ENCODE peak calls at places on chromosomes 5 and 9, in six cellular contexts. One of them, this sample, is unnamed.

GRCh38 chr9:135732569-135733257 is 30.7 kb downstream of the KCNT1 start:
- DNase-seq in HTR-8/SVneo: no peak
- DNase-seq in AG08395: no peak
- DNase-seq in activated T-cell treated with anti-CD3 and anti-CD28 coated beads, Interleukin-2, amount 50 U/mL, for 72 hours: no peak
- DNase-seq in Peyer's patch: no peak
- DNase-seq in ACHN: no peak
- DNase-seq in this sample: no peak

GRCh38 chr5:33195431-33196128 is 245.2 kb upstream of the TARS1 start:
- DNase-seq in ACHN: no peak
- DNase-seq in activated T-cell treated with anti-CD3 and anti-CD28 coated beads, Interleukin-2, amount 50 U/mL, for 72 hours: no peak
- DNase-seq in AG08395: peak
- DNase-seq in Peyer's patch: no peak
- DNase-seq in HTR-8/SVneo: no peak
- DNase-seq in this sample: no peak

GRCh38 chr5:54309237-54309636 is 1.1 kb downstream of the ARL15 start:
- DNase-seq in Peyer's patch: no peak
- DNase-seq in HTR-8/SVneo: no peak
- DNase-seq in AG08395: no peak
- DNase-seq in ACHN: peak
- DNase-seq in activated T-cell treated with anti-CD3 and anti-CD28 coated beads, Interleukin-2, amount 50 U/mL, for 72 hours: no peak
- DNase-seq in this sample: peak

GRCh38 chr5:111810087-111810486 is 53.1 kb upstream of the NREP start:
- DNase-seq in HTR-8/SVneo: no peak
- DNase-seq in Peyer's patch: no peak
- DNase-seq in ACHN: peak
- DNase-seq in AG08395: no peak
- DNase-seq in activated T-cell treated with anti-CD3 and anti-CD28 coated beads, Interleukin-2, amount 50 U/mL, for 72 hours: no peak
- DNase-seq in this sample: no peak

GRCh38 chr5:1190915-1191314 is 10.5 kb upstream of the SLC6A19 start:
- DNase-seq in activated T-cell treated with anti-CD3 and anti-CD28 coated beads, Interleukin-2, amount 50 U/mL, for 72 hours: no peak
- DNase-seq in Peyer's patch: no peak
- DNase-seq in HTR-8/SVneo: no peak
- DNase-seq in ACHN: no peak
- DNase-seq in AG08395: no peak
- DNase-seq in this sample: no peak

GRCh38 chr5:72166070-72166979 is 59.0 kb downstream of the MAP1B start:
- DNase-seq in ACHN: no peak
- DNase-seq in Peyer's patch: no peak
- DNase-seq in HTR-8/SVneo: no peak
- DNase-seq in activated T-cell treated with anti-CD3 and anti-CD28 coated beads, Interleukin-2, amount 50 U/mL, for 72 hours: no peak
- DNase-seq in AG08395: peak
- DNase-seq in this sample: peak

GRCh38 chr9:125959980-125960619 is 212.9 kb downstream of the PBX3 start:
- DNase-seq in ACHN: no peak
- DNase-seq in Peyer's patch: no peak
- DNase-seq in AG08395: no peak
- DNase-seq in activated T-cell treated with anti-CD3 and anti-CD28 coated beads, Interleukin-2, amount 50 U/mL, for 72 hours: no peak
- DNase-seq in HTR-8/SVneo: no peak
- DNase-seq in this sample: no peak

GRCh38 chr5:42842860-42843641 is 31.4 kb upstream of the SELENOP start:
- DNase-seq in ACHN: no peak
- DNase-seq in HTR-8/SVneo: no peak
- DNase-seq in AG08395: no peak
- DNase-seq in activated T-cell treated with anti-CD3 and anti-CD28 coated beads, Interleukin-2, amount 50 U/mL, for 72 hours: no peak
- DNase-seq in Peyer's patch: no peak
- DNase-seq in this sample: no peak

GRCh38 chr5:96432245-96433065 is 593 bp downstream of the PCSK1 start:
- DNase-seq in Peyer's patch: no peak
- DNase-seq in ACHN: no peak
- DNase-seq in activated T-cell treated with anti-CD3 and anti-CD28 coated beads, Interleukin-2, amount 50 U/mL, for 72 hours: no peak
- DNase-seq in HTR-8/SVneo: no peak
- DNase-seq in AG08395: no peak
- DNase-seq in this sample: peak

GRCh38 chr5:75368391-75368790 is 31.4 kb downstream of the HMGCR start:
- DNase-seq in ACHN: no peak
- DNase-seq in activated T-cell treated with anti-CD3 and anti-CD28 coated beads, Interleukin-2, amount 50 U/mL, for 72 hours: no peak
- DNase-seq in AG08395: no peak
- DNase-seq in Peyer's patch: no peak
- DNase-seq in HTR-8/SVneo: peak
- DNase-seq in this sample: no peak

GRCh38 chr5:172848419-172848818 is 14.4 kb downstream of the ERGIC1 start:
- DNase-seq in activated T-cell treated with anti-CD3 and anti-CD28 coated beads, Interleukin-2, amount 50 U/mL, for 72 hours: no peak
- DNase-seq in AG08395: no peak
- DNase-seq in Peyer's patch: no peak
- DNase-seq in ACHN: no peak
- DNase-seq in HTR-8/SVneo: no peak
- DNase-seq in this sample: no peak

GRCh38 chr9:121272401-121272948 is 4.5 kb downstream of the GSN start:
- DNase-seq in activated T-cell treated with anti-CD3 and anti-CD28 coated beads, Interleukin-2, amount 50 U/mL, for 72 hours: no peak
- DNase-seq in ACHN: no peak
- DNase-seq in AG08395: no peak
- DNase-seq in HTR-8/SVneo: no peak
- DNase-seq in Peyer's patch: no peak
- DNase-seq in this sample: no peak

GRCh38 chr5:127838661-127839060 is 135.5 kb downstream of the CCDC192 start:
- DNase-seq in AG08395: peak
- DNase-seq in ACHN: peak
- DNase-seq in HTR-8/SVneo: peak
- DNase-seq in activated T-cell treated with anti-CD3 and anti-CD28 coated beads, Interleukin-2, amount 50 U/mL, for 72 hours: no peak
- DNase-seq in Peyer's patch: no peak
- DNase-seq in this sample: peak

GRCh38 chr5:79508794-79509193 is 5.1 kb downstream of the HOMER1 start:
- DNase-seq in activated T-cell treated with anti-CD3 and anti-CD28 coated beads, Interleukin-2, amount 50 U/mL, for 72 hours: no peak
- DNase-seq in ACHN: no peak
- DNase-seq in HTR-8/SVneo: no peak
- DNase-seq in AG08395: no peak
- DNase-seq in Peyer's patch: no peak
- DNase-seq in this sample: no peak

GRCh38 chr9:16964228-16964627 is 93.8 kb upstream of the BNC2 start:
- DNase-seq in ACHN: no peak
- DNase-seq in Peyer's patch: no peak
- DNase-seq in HTR-8/SVneo: peak
- DNase-seq in AG08395: peak
- DNase-seq in activated T-cell treated with anti-CD3 and anti-CD28 coated beads, Interleukin-2, amount 50 U/mL, for 72 hours: no peak
- DNase-seq in this sample: no peak

GRCh38 chr5:75324791-75325190 is 12.2 kb upstream of the HMGCR start:
- DNase-seq in activated T-cell treated with anti-CD3 and anti-CD28 coated beads, Interleukin-2, amount 50 U/mL, for 72 hours: peak
- DNase-seq in AG08395: no peak
- DNase-seq in HTR-8/SVneo: no peak
- DNase-seq in Peyer's patch: no peak
- DNase-seq in ACHN: no peak
- DNase-seq in this sample: no peak

GRCh38 chr5:155270737-155271136 is 257.2 kb downstream of the KIF4B start:
- DNase-seq in AG08395: peak
- DNase-seq in Peyer's patch: no peak
- DNase-seq in HTR-8/SVneo: no peak
- DNase-seq in activated T-cell treated with anti-CD3 and anti-CD28 coated beads, Interleukin-2, amount 50 U/mL, for 72 hours: no peak
- DNase-seq in ACHN: no peak
- DNase-seq in this sample: no peak

GRCh38 chr5:67066815-67067214 is 129.8 kb downstream of the CD180 start:
- DNase-seq in HTR-8/SVneo: no peak
- DNase-seq in Peyer's patch: no peak
- DNase-seq in activated T-cell treated with anti-CD3 and anti-CD28 coated beads, Interleukin-2, amount 50 U/mL, for 72 hours: no peak
- DNase-seq in ACHN: no peak
- DNase-seq in AG08395: no peak
- DNase-seq in this sample: no peak

GRCh38 chr5:154446183-154447073 is 631 bp downstream of the SAP30L start:
- DNase-seq in Peyer's patch: peak
- DNase-seq in AG08395: peak
- DNase-seq in activated T-cell treated with anti-CD3 and anti-CD28 coated beads, Interleukin-2, amount 50 U/mL, for 72 hours: peak
- DNase-seq in ACHN: peak
- DNase-seq in HTR-8/SVneo: peak
- DNase-seq in this sample: peak

GRCh38 chr9:129773262-129774048 is 20.6 kb upstream of the PTGES start:
- DNase-seq in Peyer's patch: no peak
- DNase-seq in HTR-8/SVneo: peak
- DNase-seq in ACHN: no peak
- DNase-seq in activated T-cell treated with anti-CD3 and anti-CD28 coated beads, Interleukin-2, amount 50 U/mL, for 72 hours: no peak
- DNase-seq in AG08395: peak
- DNase-seq in this sample: no peak